ENCODE peak calls at places on chromosomes 5 and 9, in five cellular contexts. J is thoracic aorta, G is BJ, L is heart right ventricle, O is HepG2. K is an unnamed sample. For H3K27me3, the result is how much of the 10 kb centered on the place peaks cover.

GRCh38 chr5:42880621-42881020 is 68.9 kb upstream of the SELENOP start:
- DNase-seq in G (no peak), O (no peak), L (no peak), J (no peak), K (no peak)

GRCh38 chr5:134503088-134503936 is 22.2 kb upstream of the JADE2 start:
- DNase-seq in G (peak), J (peak), O (peak), L (peak), K (peak)

GRCh38 chr5:10286552-10287227 is 21.0 kb downstream of the CMBL start:
- DNase-seq in J (no peak), L (no peak), O (no peak), G (no peak), K (no peak)

GRCh38 chr5:59786271-59786805 is 107.2 kb downstream of the PDE4D start:
- DNase-seq in G (peak), O (no peak), L (no peak), J (no peak), K (peak)

GRCh38 chr5:4676934-4677333 is 463.2 kb upstream of the ADAMTS16 start:
- DNase-seq in L (no peak), O (no peak), J (no peak), G (no peak), K (no peak)

GRCh38 chr9:38059233-38059936 is 9.6 kb downstream of the SHB start:
- DNase-seq in O (peak), L (peak), J (no peak), G (no peak), K (no peak)

GRCh38 chr9:557601-558201 is 283.8 kb upstream of the DMRT1 start:
- DNase-seq in G (no peak), L (no peak), J (no peak), O (peak), K (peak)

GRCh38 chr5:176822426-176823075 is 12.2 kb downstream of the UNC5A start:
- DNase-seq in O (no peak), G (no peak), L (no peak), J (no peak), K (peak)

GRCh38 chr5:73783823-73784222 is 157.8 kb downstream of the ARHGEF28 start:
- DNase-seq in L (no peak), G (no peak), O (peak), J (no peak), K (no peak)

GRCh38 chr9:86602715-86603114 is 248.5 kb upstream of the TUT7 start:
- DNase-seq in J (no peak), O (no peak), L (no peak), G (no peak), K (no peak)

GRCh38 chr5:139633295-139634027 is 14.7 kb upstream of the CXXC5 start:
- DNase-seq in L (peak), O (peak), G (no peak), J (no peak), K (no peak)

GRCh38 chr5:143916441-143916840 is 104.5 kb downstream of the HMHB1 start:
- DNase-seq in L (no peak), O (no peak), G (no peak), J (no peak), K (no peak)

GRCh38 chr5:137296213-137296702 is 202.9 kb downstream of the SPOCK1 start:
- DNase-seq in O (no peak), J (no peak), G (peak), L (no peak), K (peak)

GRCh38 chr9:89732295-89732951 is 127.6 kb downstream of the GADD45G start:
- DNase-seq in G (no peak), L (no peak), J (no peak), O (no peak), K (no peak)

GRCh38 chr5:161085081-161085480 is 233.1 kb upstream of the ATP10B start:
- DNase-seq in L (no peak), J (no peak), G (no peak), O (no peak), K (no peak)

GRCh38 chr5:40736103-40736875 is 19.5 kb downstream of the TTC33 start:
- DNase-seq in O (peak), J (no peak), L (no peak), G (no peak), K (no peak)

GRCh38 chr9:35374910-35375309 is 115.0 kb upstream of the RUSC2 start:
- DNase-seq in O (no peak), J (no peak), G (no peak), L (no peak), K (no peak)

GRCh38 chr9:99178912-99179872 is 42.5 kb downstream of the ALG2 start:
- DNase-seq in G (no peak), O (no peak), L (no peak), J (no peak), K (no peak)

GRCh38 chr9:127417130-127418036 is 6.8 kb upstream of the ZNF79 start:
- DNase-seq in L (no peak), J (no peak), O (no peak), G (peak), K (no peak)

GRCh38 chr5:134077926-134078580 is 36.4 kb upstream of the TCF7 start:
- DNase-seq in O (no peak), J (no peak), G (no peak), L (no peak), K (no peak)

GRCh38 chr9:16726023-16726422 is 144.4 kb downstream of the BNC2 start:
- DNase-seq in G (no peak), O (no peak), L (no peak), J (no peak), K (no peak)

GRCh38 chr5:158234323-158235158 is 375.6 kb upstream of the CLINT1 start:
- DNase-seq in O (no peak), L (no peak), J (no peak), G (no peak), K (no peak)

GRCh38 chr5:148309746-148310145 is 2.5 kb upstream of the SPINK7 start:
- DNase-seq in O (no peak), L (no peak), G (no peak), J (no peak), K (no peak)
- H3K4me3 ChIP-seq in O (no peak), L (no peak), G (no peak), J (no peak), K (no peak)

GRCh38 chr5:114898602-114899001 is 271.1 kb downstream of the TRIM36 start:
- DNase-seq in O (no peak), G (no peak), L (no peak), J (no peak), K (no peak)
- TF ChIP-seq CTCF in O (peak), G (no peak), L (no peak), J (no peak), K (no peak)

DNA sequence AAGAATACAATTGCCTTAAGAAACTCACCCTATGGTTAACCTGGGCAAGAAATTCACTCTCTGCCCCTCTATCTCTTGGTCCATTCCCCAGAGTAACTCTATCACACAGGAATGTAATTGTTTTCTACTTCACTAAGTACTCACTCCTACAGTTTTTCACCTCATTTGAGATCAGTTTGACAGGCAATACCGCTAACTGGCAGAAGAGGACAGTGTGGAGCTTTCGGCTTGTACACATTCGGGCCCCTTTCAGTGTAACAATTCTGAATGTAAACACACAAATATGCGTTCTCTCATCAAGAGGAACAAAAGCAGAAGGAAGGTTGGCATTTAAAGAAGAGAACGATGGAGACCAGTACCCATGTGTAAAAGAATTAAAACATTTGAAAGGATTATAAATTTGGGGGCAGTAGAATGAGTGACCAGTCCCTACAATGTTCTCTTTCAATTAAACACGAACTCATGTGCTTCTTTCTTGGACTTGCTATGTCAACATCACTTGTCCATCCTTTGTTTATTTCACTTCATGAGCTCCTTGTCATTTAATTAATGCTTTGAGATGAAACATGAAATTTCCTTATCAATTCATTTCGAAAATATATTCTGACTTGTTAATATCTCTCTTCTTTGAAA is 188.5 kb upstream of the GRAMD2B start:
- DNase-seq in J (no peak), L (no peak), G (no peak), O (peak), K (peak)
- H3K27me3 ChIP-seq in J (under half), L (under half), G (under half), O (under half), K (under half)

GRCh38 chr9:69326261-69326660 is 1.2 kb downstream of the ENTREP1 start:
- DNase-seq in J (no peak), G (no peak), O (no peak), L (peak), K (no peak)
- H3K4me3 ChIP-seq in J (no peak), G (no peak), O (no peak), L (peak), K (no peak)

GRCh38 chr5:132981288-132981687 is 17.9 kb upstream of the AFF4 start:
- DNase-seq in G (no peak), O (no peak), J (no peak), L (no peak), K (no peak)
- TF ChIP-seq CTCF in G (no peak), O (no peak), J (no peak), L (no peak), K (no peak)

DNA sequence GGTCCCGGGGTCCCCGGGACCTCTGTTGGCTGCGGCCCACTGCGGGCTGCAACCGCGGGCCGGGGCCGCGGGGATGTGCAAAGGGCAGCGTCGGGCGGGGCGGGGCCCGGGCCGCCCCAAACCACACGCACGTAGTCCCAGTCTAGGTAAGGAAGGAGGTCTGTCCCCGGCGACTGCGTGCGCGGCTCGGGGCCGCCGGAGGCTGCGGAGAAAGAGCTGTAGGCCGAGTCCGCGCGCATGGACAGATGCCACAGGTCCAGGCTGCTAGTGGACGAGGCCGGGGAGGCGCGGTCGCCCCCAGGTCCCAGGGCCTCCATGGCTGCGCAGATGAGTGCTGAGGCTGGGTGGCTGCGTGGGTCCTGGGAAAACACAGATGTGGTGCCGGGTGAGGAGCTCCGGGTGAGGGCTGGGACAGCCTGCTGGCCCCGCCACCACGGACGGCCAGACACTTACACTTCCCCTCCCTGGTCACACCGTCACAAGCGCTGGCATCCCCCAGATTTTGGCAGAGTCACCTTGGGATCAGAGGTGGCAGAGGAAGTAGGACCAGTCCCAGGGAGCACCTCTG is 4.5 kb downstream of the SHROOM1 start:
- DNase-seq in G (no peak), J (no peak), L (no peak), O (no peak), K (no peak)
- H3K27me3 ChIP-seq in G (under half), J (under half), L (under half), O (under half), K (under half)